ENCODE peak calls at places on chromosomes 6 and 20, in six cellular contexts. K is 8988T; H is activated T-cell treated with anti-CD3 and anti-CD28 coated beads, Interleukin-2, amount 50 U/mL, for 72 hours; E is HCT116; M is cardiac septum; G is Right ventricle myocardium inferior. D is an unnamed sample.

GRCh38 chr20:56111951-56112730 is 106.8 kb upstream of the CBLN4 start:
- DNase-seq in K (no peak), H (no peak), E (no peak), M (no peak), G (no peak), D (no peak)

GRCh38 chr6:137492771-137493217 is 1.4 kb downstream of the OLIG3 start:
- DNase-seq in K (no peak), H (peak; percentile 4), E (no peak), M (no peak), G (no peak), D (no peak)

GRCh38 chr6:166101819-166102419 is 65.7 kb downstream of the TBXT start:
- DNase-seq in K (no peak), H (no peak), E (no peak), M (no peak), G (no peak), D (no peak)

GRCh38 chr6:138337076-138337475 is 40.6 kb upstream of the SMIM28 start:
- DNase-seq in K (no peak), H (no peak), E (no peak), M (no peak), G (no peak), D (no peak)

GRCh38 chr6:26302941-26303559 is 61.9 kb upstream of the BTN3A2 start:
- DNase-seq in K (no peak), H (no peak), E (no peak), M (no peak), G (no peak), D (no peak)

GRCh38 chr20:60055740-60056139 is 97.5 kb downstream of the CDH26 start:
- DNase-seq in K (no peak), H (peak; percentile 34), E (no peak), M (peak; percentile 93), G (peak; percentile 93), D (peak; percentile 25)

GRCh38 chr20:13858496-13859270 is 73.9 kb downstream of the NDUFAF5 start:
- DNase-seq in K (no peak), H (no peak), E (no peak), M (no peak), G (no peak), D (peak; percentile 27)

GRCh38 chr6:93059911-93060310 is 359.4 kb downstream of the EPHA7 start:
- DNase-seq in K (no peak), H (no peak), E (no peak), M (no peak), G (no peak), D (no peak)

GRCh38 chr20:63177134-63177784 is 38.7 kb downstream of the YTHDF1 start:
- DNase-seq in K (no peak), H (peak; percentile 45), E (no peak), M (no peak), G (no peak), D (no peak)

GRCh38 chr20:40467014-40467413 is 222.0 kb downstream of the MAFB start:
- DNase-seq in K (no peak), H (no peak), E (no peak), M (no peak), G (peak; percentile 70), D (peak; percentile 20)

GRCh38 chr6:139371421-139372253 is 2.8 kb downstream of the CITED2 start:
- DNase-seq in K (no peak), H (no peak), E (no peak), M (no peak), G (no peak), D (peak; percentile 43)

GRCh38 chr20:10985536-10985935 is 311.7 kb upstream of the JAG1 start:
- DNase-seq in K (no peak), H (no peak), E (no peak), M (no peak), G (no peak), D (peak; percentile 75)

GRCh38 chr6:108665495-108666196 is 104.9 kb downstream of the FOXO3 start:
- DNase-seq in K (no peak), H (peak; percentile 14), E (no peak), M (no peak), G (no peak), D (no peak)

GRCh38 chr6:110999634-111000270 is 17.9 kb downstream of the RPF2 start:
- DNase-seq in K (no peak), H (no peak), E (no peak), M (no peak), G (no peak), D (peak; percentile 54)

GRCh38 chr6:169070506-169071176 is 183.0 kb downstream of the THBS2 start:
- DNase-seq in K (peak; percentile 52), H (no peak), E (peak; percentile 88), M (peak; percentile 81), G (peak; percentile 89), D (peak; percentile 100)

GRCh38 chr20:3687655-3688054 is 5.8 kb upstream of the ADAM33 start:
- DNase-seq in K (peak; percentile 80), H (no peak), E (peak; percentile 39), M (no peak), G (peak; percentile 50), D (peak; percentile 83)

GRCh38 chr6:41713650-41714291 is 21.6 kb downstream of the TFEB start:
- DNase-seq in K (no peak), H (peak; percentile 29), E (no peak), M (no peak), G (no peak), D (no peak)

GRCh38 chr20:57258055-57258454 is 8.4 kb downstream of the BMP7 start:
- DNase-seq in K (no peak), H (no peak), E (no peak), M (no peak), G (no peak), D (no peak)

GRCh38 chr6:1678966-1679690 is 69.4 kb downstream of the FOXC1 start:
- DNase-seq in K (no peak), H (no peak), E (no peak), M (no peak), G (peak; percentile 69), D (no peak)

GRCh38 chr6:118260833-118261232 is 287.3 kb upstream of the PLN start:
- DNase-seq in K (no peak), H (no peak), E (no peak), M (no peak), G (no peak), D (peak; percentile 32)

GRCh38 chr6:165751486-165751885 is 88.4 kb upstream of the PDE10A start:
- DNase-seq in K (no peak), H (no peak), E (no peak), M (no peak), G (no peak), D (no peak)

GRCh38 chr20:35243317-35243716 is 16.8 kb downstream of the MMP24 start:
- DNase-seq in K (no peak), H (no peak), E (no peak), M (no peak), G (no peak), D (no peak)

GRCh38 chr6:161696828-161697227 is 423.0 kb upstream of the AGPAT4 start:
- DNase-seq in K (no peak), H (no peak), E (no peak), M (no peak), G (no peak), D (peak; percentile 4)

GRCh38 chr20:745683-746301 is 22.5 kb downstream of the SLC52A3 start:
- DNase-seq in K (no peak), H (no peak), E (no peak), M (no peak), G (no peak), D (no peak)

GRCh38 chr6:19052219-19052618 is 665.1 kb downstream of the RNF144B start:
- DNase-seq in K (no peak), H (no peak), E (no peak), M (no peak), G (no peak), D (peak; percentile 10)

GRCh38 chr20:57459278-57459677 is 65.7 kb downstream of the CTCFL start:
- DNase-seq in K (no peak), H (no peak), E (no peak), M (no peak), G (no peak), D (no peak)

GRCh38 chr20:38635721-38636285 is 34.2 kb downstream of the ARHGAP40 start:
- DNase-seq in K (no peak), H (no peak), E (no peak), M (no peak), G (no peak), D (peak; percentile 76)

GRCh38 chr6:13274707-13275434 is 53.5 kb downstream of the TBC1D7 start:
- DNase-seq in K (no peak), H (no peak), E (no peak), M (no peak), G (no peak), D (no peak)

GRCh38 chr6:10434235-10434634 is 19.4 kb upstream of the TFAP2A start:
- DNase-seq in K (no peak), H (no peak), E (no peak), M (no peak), G (no peak), D (no peak)